ENCODE peak calls at places on chromosomes 6 and 20, in four cellular contexts. Z is ureter, F is chondrocyte, P is NCI-H1417. U is an unnamed sample.

GRCh38 chr20:38599410-38599882 is 2.2 kb upstream of the ARHGAP40 start:
- DNase-seq in P (peak; percentile 54), F (no peak), Z (peak; percentile 78), U (no peak)

GRCh38 chr20:37166867-37167266 is 12.3 kb upstream of the RPN2 start:
- DNase-seq in Z (no peak), P (no peak), F (no peak), U (no peak)

GRCh38 chr6:80156204-80156603 is 49.7 kb downstream of the BCKDHB start:
- DNase-seq in F (no peak), P (no peak), Z (no peak), U (no peak)

GRCh38 chr20:50353289-50353961 is 156.8 kb upstream of the PTPN1 start:
- DNase-seq in P (no peak), Z (no peak), F (peak; percentile 76), U (no peak)

GRCh38 chr20:58717278-58718091 is 24.9 kb downstream of the NPEPL1 start:
- DNase-seq in Z (peak; percentile 41), P (no peak), F (peak; percentile 91), U (peak; percentile 6)

GRCh38 chr6:165637591-165637990 is 25.4 kb downstream of the PDE10A start:
- DNase-seq in Z (no peak), F (no peak), P (no peak), U (no peak)

GRCh38 chr20:15759546-15760216 is 813.6 kb downstream of the KIF16B start:
- DNase-seq in Z (no peak), P (peak; percentile 37), F (no peak), U (no peak)

GRCh38 chr20:64222851-64223525 is 32.6 kb upstream of the PCMTD2 start:
- DNase-seq in Z (no peak), P (no peak), F (no peak), U (no peak)

GRCh38 chr6:118511930-118512715 is 36.0 kb upstream of the PLN start:
- DNase-seq in P (no peak), Z (no peak), F (no peak), U (no peak)

GRCh38 chr6:166253277-166254229 is 54.6 kb downstream of the PRR18 start:
- DNase-seq in P (peak; percentile 38), F (no peak), Z (no peak), U (no peak)

GRCh38 chr6:34465551-34466241 is at the start of gene PACSIN1:
- DNase-seq in P (peak; percentile 83), F (no peak), Z (no peak), U (no peak)

GRCh38 chr6:90759662-90760061 is 172.8 kb upstream of the MAP3K7 start:
- DNase-seq in Z (no peak), P (no peak), F (no peak), U (no peak)

GRCh38 chr20:58017237-58017969 is 211.1 kb downstream of the ANKRD60 start:
- DNase-seq in Z (no peak), F (no peak), P (no peak), U (no peak)

GRCh38 chr6:16481680-16482079 is 243.3 kb downstream of the GMPR start:
- DNase-seq in P (no peak), F (no peak), Z (no peak), U (no peak)

GRCh38 chr6:69038841-69039240 is 403.8 kb downstream of the ADGRB3 start:
- DNase-seq in P (no peak), Z (no peak), F (no peak), U (no peak)